ENCODE peak calls at places on chromosomes 12 and 14, in six cellular contexts. F is GM23248, L is neural progenitor cell, O is MM.1S, R is fibroblast of lung, N is hepatocyte. J is an unnamed sample.
A peak's percentile ranks its signal among the peaks of the same experiment; 100 is the strongest.

GRCh38 chr12:57735952-57736742 is 2.4 kb downstream of the AGAP2 start:
- DNase-seq in F (peak; percentile 57), L (peak; percentile 80), O (no peak), R (peak; percentile 15), N (peak; percentile 56), J (no peak)

GRCh38 chr12:45930369-45930768 is 60.0 kb downstream of the SCAF11 start:
- DNase-seq in R (no peak), O (no peak), N (no peak), F (no peak), L (no peak), J (no peak)

GRCh38 chr12:2387051-2387834 is 334.5 kb downstream of the CACNA1C start:
- DNase-seq in F (peak; percentile 74), R (peak; percentile 41), N (no peak), L (no peak), O (no peak), J (no peak)

GRCh38 chr12:24919346-24920001 is 29.4 kb downstream of the BCAT1 start:
- DNase-seq in F (no peak), L (no peak), N (no peak), R (no peak), O (no peak), J (no peak)

GRCh38 chr12:124519741-124520140 is 47.7 kb downstream of the NCOR2 start:
- DNase-seq in F (no peak), R (no peak), O (no peak), L (no peak), N (no peak), J (no peak)

GRCh38 chr12:54431911-54432814 is 13.1 kb upstream of the ITGA5 start:
- DNase-seq in L (peak; percentile 60), N (peak; percentile 71), O (no peak), R (peak; percentile 86), F (peak; percentile 96), J (peak; percentile 85)

GRCh38 chr14:64113279-64113678 is 180.9 kb downstream of the ESR2 start:
- DNase-seq in L (no peak), R (no peak), O (peak; percentile 74), N (peak; percentile 23), F (no peak), J (no peak)

GRCh38 chr14:35346738-35347322 is 54.6 kb downstream of the PSMA6 start:
- DNase-seq in R (no peak), N (no peak), O (no peak), F (no peak), L (no peak), J (no peak)

GRCh38 chr12:19388131-19388549 is 51.2 kb upstream of the AEBP2 start:
- DNase-seq in O (no peak), F (peak; percentile 23), R (no peak), N (no peak), L (no peak), J (no peak)

GRCh38 chr12:32397703-32398102 is 1.7 kb upstream of the FGD4 start:
- DNase-seq in F (no peak), R (no peak), N (no peak), L (no peak), O (no peak), J (no peak)

GRCh38 chr14:105414456-105415371 is 4.9 kb upstream of the MTA1 start:
- DNase-seq in N (peak; percentile 86), L (peak; percentile 79), F (peak; percentile 84), O (no peak), R (peak; percentile 60), J (peak; percentile 89)

GRCh38 chr12:94792690-94793089 is 142.3 kb upstream of the TMCC3 start:
- DNase-seq in F (no peak), O (no peak), R (no peak), L (no peak), N (peak; percentile 48), J (no peak)

GRCh38 chr12:6526201-6526600 is 8.1 kb upstream of the GAPDH start:
- DNase-seq in F (no peak), N (no peak), O (no peak), R (no peak), L (no peak), J (no peak)

GRCh38 chr12:21476949-21477348 is 24.5 kb downstream of the RECQL start:
- DNase-seq in N (no peak), R (peak; percentile 67), O (no peak), L (no peak), F (peak; percentile 84), J (no peak)

GRCh38 chr12:3227076-3227975 is 150.1 kb downstream of the TSPAN9 start:
- DNase-seq in F (no peak), L (peak; percentile 42), N (no peak), R (no peak), O (no peak), J (no peak)

GRCh38 chr12:130424858-130425697 is 87.4 kb downstream of the PIWIL1 start:
- DNase-seq in F (no peak), N (no peak), R (no peak), L (no peak), O (no peak), J (no peak)

GRCh38 chr12:112419269-112420133 is 754 bp downstream of the PTPN11 start:
- DNase-seq in F (peak; percentile 93), R (peak; percentile 78), O (peak; percentile 19), N (peak; percentile 87), L (peak; percentile 75), J (peak; percentile 60)

GRCh38 chr12:52539024-52539820 is 13.7 kb downstream of the KRT71 start:
- DNase-seq in N (peak; percentile 83), O (no peak), F (peak; percentile 52), R (peak; percentile 52), L (no peak), J (peak; percentile 34)

GRCh38 chr12:990308-990648 is 745 bp upstream of the ERC1 start:
- DNase-seq in N (peak; percentile 80), R (peak; percentile 73), F (peak; percentile 88), O (peak; percentile 68), L (peak; percentile 79), J (peak; percentile 67)

GRCh38 chr14:35895256-35895655 is 69.1 kb downstream of the BRMS1L start:
- DNase-seq in N (no peak), R (no peak), L (no peak), F (no peak), O (no peak), J (no peak)

GRCh38 chr12:131726-132465 is 65.3 kb downstream of the IQSEC3 start:
- DNase-seq in N (no peak), F (no peak), L (no peak), R (peak; percentile 15), O (no peak), J (no peak)

GRCh38 chr12:89661706-89662330 is 46.8 kb downstream of the ATP2B1 start:
- DNase-seq in R (no peak), F (no peak), L (no peak), N (no peak), O (no peak), J (no peak)

GRCh38 chr12:57727758-57728395 is 10.7 kb downstream of the AGAP2 start:
- DNase-seq in L (peak; percentile 24), N (no peak), R (no peak), O (no peak), F (no peak), J (no peak)

GRCh38 chr12:111407371-111408115 is 1.8 kb downstream of the SH2B3 start:
- DNase-seq in N (no peak), O (no peak), R (no peak), F (peak; percentile 31), L (peak; percentile 51), J (no peak)
- H3K4me3 ChIP-seq in N (no peak overlapping the region), O (peak overlapping the region; percentile 85), R (peak overlapping the region; percentile 90), F (peak overlapping the region; percentile 93), L (peak overlapping the region; percentile 79), J (peak overlapping the region; percentile 80)

GRCh38 chr12:123245678-123246077 is 12.4 kb downstream of the MTRFR start:
- DNase-seq in N (no peak), O (no peak), F (no peak), R (no peak), L (no peak), J (no peak)

GRCh38 chr12:123251403-123252076 is 18.3 kb downstream of the MTRFR start:
- DNase-seq in F (no peak), N (no peak), O (no peak), L (no peak), R (no peak), J (no peak)

GRCh38 chr12:123254853-123255446 is 16.7 kb downstream of the CDK2AP1 start:
- DNase-seq in R (no peak), N (no peak), F (no peak), O (no peak), L (no peak), J (no peak)

GRCh38 chr12:123253606-123254459 is 17.8 kb downstream of the CDK2AP1 start:
- DNase-seq in L (no peak), O (no peak), N (no peak), R (no peak), F (no peak), J (no peak)

DNA sequence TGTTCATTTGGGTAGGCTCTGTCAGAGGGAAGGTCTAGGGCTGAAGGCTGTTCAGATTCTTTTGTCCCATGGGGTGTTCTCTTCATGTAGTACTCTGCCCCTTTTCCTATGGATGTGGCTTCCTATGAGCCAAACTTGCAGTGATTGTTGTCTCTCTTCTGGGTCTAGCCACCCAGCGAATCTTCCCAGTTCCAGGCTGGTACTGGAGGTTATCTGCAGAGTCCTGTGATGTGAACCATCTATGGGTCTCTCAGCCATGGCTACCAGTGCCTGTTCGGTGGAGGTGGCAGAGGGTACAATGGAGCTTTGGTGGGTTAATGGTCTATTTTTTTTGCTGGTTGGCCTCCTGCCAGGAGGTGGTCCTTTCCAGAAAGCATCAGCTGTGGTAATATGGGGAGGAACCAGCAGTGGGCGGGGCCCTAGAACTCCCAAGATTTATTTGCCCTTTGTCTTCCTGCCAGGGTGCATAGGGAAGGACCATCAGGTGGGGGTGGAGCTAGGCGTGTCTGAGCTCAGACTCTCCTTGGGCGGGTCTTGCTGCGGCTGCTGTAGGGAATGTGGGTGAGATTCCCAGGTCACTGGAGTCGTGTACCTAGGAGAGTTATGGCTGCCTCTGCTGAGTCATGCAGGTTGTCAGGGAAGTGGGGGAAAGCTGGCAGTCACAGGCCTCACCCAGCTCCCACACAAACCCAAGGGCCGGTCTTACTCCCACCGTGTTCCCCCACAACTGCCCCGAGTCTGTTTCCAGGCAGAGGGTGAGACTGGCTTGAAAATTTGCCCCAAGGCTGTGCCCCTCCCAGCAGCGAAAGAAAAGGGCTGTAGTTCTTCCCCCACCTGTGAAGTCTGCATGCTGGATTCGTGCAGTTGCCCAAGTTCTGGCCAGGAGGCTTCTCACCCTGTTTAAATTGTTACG is 17.5 kb downstream of the MTRFR start:
- DNase-seq in O (no peak), N (peak; percentile 88), F (no peak), R (no peak), L (no peak), J (peak; percentile 56)
- TF ChIP-seq EZH2 in O (no peak), N (no peak), F (no peak), R (no peak), L (no peak), J (no peak)

GRCh38 chr12:63304844-63305243 is 153.8 kb upstream of the AVPR1A start:
- DNase-seq in L (no peak), F (peak; percentile 9), R (no peak), N (no peak), O (no peak), J (peak; percentile 48)
- H3K4me3 ChIP-seq in L (no peak overlapping the region), F (no peak overlapping the region), R (no peak overlapping the region), N (no peak overlapping the region), O (no peak overlapping the region), J (no peak overlapping the region)

DNA sequence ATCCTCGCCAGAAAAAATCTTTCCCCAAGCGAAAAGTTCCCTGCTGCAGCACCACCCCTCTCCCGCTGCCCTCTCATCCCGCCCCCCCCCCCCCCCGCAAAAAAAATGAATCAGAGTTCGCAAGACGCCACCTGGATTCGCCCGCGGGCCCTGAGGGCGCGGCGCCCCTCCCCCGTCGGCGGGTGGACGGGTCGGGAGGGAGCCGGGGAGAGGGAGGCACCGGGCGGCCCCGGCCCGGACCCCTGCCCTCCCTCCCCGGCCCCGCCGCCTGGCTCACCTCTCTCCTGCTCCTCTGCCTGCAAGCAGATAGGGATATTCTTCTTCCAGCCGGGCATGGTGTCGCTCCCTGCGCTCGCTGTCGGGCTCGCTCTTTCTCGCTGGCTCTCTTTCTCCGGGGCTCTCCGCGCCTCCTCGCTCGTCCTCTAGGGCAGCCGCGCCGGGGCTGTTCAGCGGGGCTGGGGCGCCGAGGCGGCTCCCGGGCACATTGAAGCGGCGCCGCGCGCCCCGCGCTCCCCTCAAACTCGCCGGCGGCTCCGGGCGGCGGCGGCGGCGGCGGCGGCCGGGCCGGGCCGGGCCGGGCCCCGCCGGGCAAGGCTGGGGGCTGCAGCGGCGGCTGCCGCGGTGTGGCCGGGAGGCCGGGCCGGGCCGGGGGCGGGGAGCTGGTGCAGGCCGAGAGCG is 200.2 kb upstream of the CAND1 start:
- DNase-seq in L (peak; percentile 83), O (peak; percentile 62), N (peak; percentile 80), F (peak; percentile 56), R (peak; percentile 59), J (peak; percentile 63)
- TF ChIP-seq EZH2 in L (no peak), O (no peak), N (no peak), F (no peak), R (no peak), J (no peak)